ENCODE peak calls at places on chromosome 11, in nine cellular contexts. L is lower leg skin, R is mesenchymal stem cell, E is foreskin fibroblast, K is HCT116, D is HAP-1, S is colonic mucosa, B is AG09309, G is MG63. Z is an unnamed sample.

GRCh38 chr11:18115360-18116127 is 9.7 kb upstream of the SAAL1 start:
- DNase-seq in D (peak; percentile 78), L (peak; percentile 31), B (peak; percentile 3), K (peak; percentile 76), E (peak; percentile 36), R (peak; percentile 67), S (peak; percentile 68), G (peak; percentile 6), Z (no peak)

GRCh38 chr11:107702109-107702660 is 9.7 kb downstream of the SLN start:
- DNase-seq in R (peak; percentile 12), B (no peak), E (no peak), G (no peak), D (no peak), L (no peak), S (no peak), K (no peak), Z (no peak)

GRCh38 chr11:112216591-112217105 is 9.6 kb upstream of the PTS start:
- DNase-seq in K (no peak), D (no peak), R (peak; percentile 53), E (no peak), L (no peak), S (no peak), B (no peak), G (no peak), Z (no peak)

GRCh38 chr11:7246179-7246578 is 5.5 kb upstream of the SYT9 start:
- DNase-seq in R (no peak), D (no peak), B (no peak), G (no peak), S (no peak), L (no peak), K (no peak), E (peak; percentile 26), Z (no peak)

GRCh38 chr11:30016588-30017363 is at the start of gene KCNA4:
- DNase-seq in B (no peak), D (peak; percentile 27), S (no peak), R (no peak), E (no peak), G (peak; percentile 8), K (no peak), L (no peak), Z (no peak)

GRCh38 chr11:41085123-41085522 is 374.3 kb downstream of the LRRC4C start:
- DNase-seq in R (no peak), G (no peak), D (no peak), K (no peak), B (no peak), S (no peak), E (no peak), L (no peak), Z (no peak)

GRCh38 chr11:82810326-82810725 is 76.7 kb upstream of the FAM181B start:
- DNase-seq in L (no peak), E (no peak), D (no peak), S (no peak), B (no peak), K (no peak), G (no peak), R (peak; percentile 8), Z (no peak)

GRCh38 chr11:45045692-45046471 is 95.2 kb upstream of the TP53I11 start:
- DNase-seq in S (no peak), K (peak; percentile 6), G (peak; percentile 62), E (peak; percentile 17), L (peak; percentile 82), R (peak; percentile 85), B (peak; percentile 14), D (no peak), Z (no peak)

GRCh38 chr11:78023426-78023825 is 350 bp upstream of the KCTD14 start:
- DNase-seq in B (no peak), E (no peak), L (no peak), R (no peak), S (no peak), K (no peak), D (no peak), G (no peak), Z (no peak)

GRCh38 chr11:75275581-75275980 is 35.0 kb downstream of the TPBGL start:
- DNase-seq in S (peak; percentile 50), B (no peak), D (no peak), G (no peak), E (no peak), L (peak; percentile 47), K (no peak), R (peak; percentile 38), Z (no peak)

GRCh38 chr11:47616726-47617416 is 22.7 kb upstream of the C1QTNF4 start:
- DNase-seq in K (peak; percentile 21), R (peak; percentile 85), E (peak; percentile 72), L (peak; percentile 57), S (peak; percentile 38), B (peak; percentile 61), G (peak; percentile 39), D (peak; percentile 47), Z (peak; percentile 38)

DNA sequence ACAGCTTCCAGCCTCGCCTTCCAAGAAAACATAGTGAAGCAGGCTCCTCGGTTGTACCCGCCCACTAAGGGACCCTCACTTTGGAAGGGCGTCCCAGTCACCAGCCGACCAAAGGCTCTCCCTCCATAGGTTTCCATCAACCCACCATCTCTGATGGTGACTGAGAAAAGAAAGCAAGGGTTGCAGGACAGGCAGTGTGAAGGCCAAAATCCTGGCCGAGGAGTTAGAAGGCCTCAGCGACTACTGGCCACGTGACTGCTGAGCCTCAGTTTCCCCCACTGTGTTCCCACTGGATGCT is 2.7 kb downstream of the FXYD6 start:
- DNase-seq in B (no peak), R (no peak), E (no peak), L (no peak), S (no peak), G (no peak), K (no peak), D (no peak), Z (no peak)
- H3K4me3 ChIP-seq in B (no peak overlapping the region), R (no peak overlapping the region), E (no peak overlapping the region), L (no peak overlapping the region), S (no peak overlapping the region), G (no peak overlapping the region), K (no peak overlapping the region), D (no peak overlapping the region), Z (no peak overlapping the region)

GRCh38 chr11:35045219-35045819 is 93.7 kb upstream of the CD44 start:
- DNase-seq in R (peak; percentile 44), D (no peak), B (no peak), S (no peak), E (no peak), K (no peak), L (no peak), G (no peak), Z (no peak)

GRCh38 chr11:35043933-35044332 is 95.0 kb upstream of the CD44 start:
- DNase-seq in K (no peak), S (no peak), L (no peak), E (no peak), B (no peak), G (no peak), D (no peak), R (peak; percentile 21), Z (no peak)

GRCh38 chr11:35049906-35050531 is 89.0 kb upstream of the CD44 start:
- DNase-seq in D (no peak), S (no peak), G (no peak), L (no peak), R (peak; percentile 50), B (no peak), K (no peak), E (no peak), Z (no peak)

GRCh38 chr11:35046606-35047005 is 92.4 kb upstream of the CD44 start:
- DNase-seq in K (no peak), R (no peak), L (no peak), E (no peak), S (no peak), B (no peak), D (no peak), G (no peak), Z (no peak)

GRCh38 chr11:35047179-35047578 is 91.8 kb upstream of the CD44 start:
- DNase-seq in S (no peak), R (no peak), K (no peak), B (no peak), E (no peak), D (no peak), G (no peak), L (no peak), Z (no peak)
- H3K4me3 ChIP-seq in S (no peak overlapping the region), R (no peak overlapping the region), K (no peak overlapping the region), B (no peak overlapping the region), E (no peak overlapping the region), D (no peak overlapping the region), G (no peak overlapping the region), L (no peak overlapping the region), Z (no peak overlapping the region)

GRCh38 chr11:19338375-19338774 is 97.6 kb upstream of the E2F8 start:
- DNase-seq in B (no peak), E (no peak), S (no peak), K (no peak), L (no peak), G (no peak), D (no peak), R (no peak), Z (no peak)

GRCh38 chr11:19345848-19346681 is 105.3 kb upstream of the E2F8 start:
- DNase-seq in R (peak; percentile 34), K (no peak), B (no peak), D (peak; percentile 20), E (peak; percentile 16), L (no peak), S (no peak), G (no peak), Z (peak; percentile 47)

GRCh38 chr11:19345519-19345847 is 104.7 kb upstream of the E2F8 start:
- DNase-seq in E (peak; percentile 23), S (no peak), R (no peak), B (no peak), G (no peak), D (no peak), K (no peak), L (no peak), Z (no peak)

GRCh38 chr11:19344661-19345518 is 104.1 kb upstream of the E2F8 start:
- DNase-seq in D (peak; percentile 42), K (no peak), E (peak; percentile 56), B (no peak), L (no peak), R (peak; percentile 27), S (peak; percentile 29), G (peak; percentile 55), Z (no peak)

GRCh38 chr11:19342036-19342435 is 101.3 kb upstream of the E2F8 start:
- DNase-seq in D (no peak), R (no peak), G (no peak), S (no peak), K (no peak), L (no peak), E (no peak), B (no peak), Z (no peak)
- H3K4me3 ChIP-seq in D (no peak overlapping the region), R (no peak overlapping the region), G (no peak overlapping the region), S (no peak overlapping the region), K (no peak overlapping the region), L (no peak overlapping the region), E (no peak overlapping the region), B (no peak overlapping the region), Z (no peak overlapping the region)

GRCh38 chr11:96256604-96257003 is 86.4 kb downstream of the MAML2 start:
- DNase-seq in E (no peak), R (peak; percentile 63), G (no peak), S (no peak), B (no peak), K (no peak), D (no peak), L (no peak), Z (no peak)
- H3K4me3 ChIP-seq in E (no peak overlapping the region), R (no peak overlapping the region), G (no peak overlapping the region), S (no peak overlapping the region), B (no peak overlapping the region), K (no peak overlapping the region), D (no peak overlapping the region), L (no peak overlapping the region), Z (no peak overlapping the region)